ENCODE peak calls at places on chromosome 11, in seven cellular contexts. One of them, this sample, is unnamed.

GRCh38 chr11:97269527-97269926 is 879.7 kb downstream of the JRKL start:
- DNase-seq in A549: peak
- DNase-seq in HCT116: no peak
- DNase-seq in H1: no peak
- DNase-seq in GM12878: no peak
- DNase-seq in K562: no peak
- DNase-seq in HepG2: peak
- DNase-seq in this sample: no peak

GRCh38 chr11:3153291-3153861 is 11.7 kb downstream of the OSBPL5 start:
- DNase-seq in A549: no peak
- DNase-seq in HCT116: no peak
- DNase-seq in H1: no peak
- DNase-seq in GM12878: no peak
- DNase-seq in K562: no peak
- DNase-seq in HepG2: no peak
- DNase-seq in this sample: peak

GRCh38 chr11:130042093-130042591 is 27.6 kb upstream of the APLP2 start:
- DNase-seq in A549: peak
- DNase-seq in HCT116: no peak
- DNase-seq in H1: no peak
- DNase-seq in GM12878: no peak
- DNase-seq in K562: peak
- DNase-seq in HepG2: peak
- DNase-seq in this sample: peak

GRCh38 chr11:119092880-119093665 is 8.4 kb downstream of the HMBS start:
- DNase-seq in A549: no peak
- DNase-seq in HCT116: no peak
- DNase-seq in H1: no peak
- DNase-seq in GM12878: no peak
- DNase-seq in K562: peak
- DNase-seq in HepG2: peak
- DNase-seq in this sample: peak

GRCh38 chr11:122650619-122651018 is 4.9 kb upstream of the UBASH3B start:
- DNase-seq in A549: no peak
- DNase-seq in HCT116: no peak
- DNase-seq in H1: no peak
- DNase-seq in GM12878: no peak
- DNase-seq in K562: no peak
- DNase-seq in HepG2: no peak
- DNase-seq in this sample: no peak

GRCh38 chr11:61091373-61092279 is 10.7 kb upstream of the CD5 start:
- DNase-seq in A549: no peak
- DNase-seq in HCT116: no peak
- DNase-seq in H1: no peak
- DNase-seq in GM12878: no peak
- DNase-seq in K562: peak
- DNase-seq in HepG2: no peak
- DNase-seq in this sample: peak

GRCh38 chr11:2534131-2534956 is 89.5 kb downstream of the KCNQ1 start:
- DNase-seq in A549: no peak
- DNase-seq in HCT116: peak
- DNase-seq in H1: peak
- DNase-seq in GM12878: no peak
- DNase-seq in K562: no peak
- DNase-seq in HepG2: no peak
- DNase-seq in this sample: no peak

GRCh38 chr11:128471138-128471661 is 116.2 kb downstream of the ETS1 start:
- DNase-seq in A549: no peak
- DNase-seq in HCT116: no peak
- DNase-seq in H1: no peak
- DNase-seq in GM12878: peak
- DNase-seq in K562: no peak
- DNase-seq in HepG2: no peak
- DNase-seq in this sample: no peak

GRCh38 chr11:80798189-80798588 is 1357.4 kb upstream of the TENM4 start:
- DNase-seq in A549: no peak
- DNase-seq in HCT116: no peak
- DNase-seq in H1: no peak
- DNase-seq in GM12878: no peak
- DNase-seq in K562: no peak
- DNase-seq in HepG2: no peak
- DNase-seq in this sample: no peak
- TF ChIP-seq CEBPB in A549: no peak
- TF ChIP-seq CEBPB in HCT116: no peak
- TF ChIP-seq CEBPB in H1: no peak
- TF ChIP-seq CEBPB in GM12878: no peak
- TF ChIP-seq CEBPB in K562: no peak
- TF ChIP-seq CEBPB in HepG2: no peak
- TF ChIP-seq CEBPB in this sample: no peak

DNA sequence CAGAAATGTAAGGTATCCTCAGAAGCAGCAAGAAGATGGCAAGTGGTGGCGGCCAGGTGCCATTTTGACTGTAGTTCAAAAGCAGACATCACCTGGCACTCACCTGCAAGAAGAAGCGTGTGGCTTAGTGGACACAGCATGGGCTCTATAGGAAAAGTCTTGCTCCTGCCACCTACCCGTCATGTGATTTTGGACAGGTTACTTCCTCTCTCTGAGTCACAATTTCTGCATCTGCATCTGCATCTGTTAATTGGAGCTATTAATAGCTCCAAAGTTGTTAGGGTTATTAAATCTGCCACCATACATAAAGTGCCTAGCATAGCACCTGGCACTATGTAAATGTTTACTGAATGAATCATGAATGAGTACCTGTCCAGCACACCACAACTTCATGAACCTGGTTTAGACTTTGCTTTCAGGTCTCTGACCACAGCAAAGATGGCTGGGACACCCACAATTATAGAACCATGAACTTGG is 16.8 kb downstream of the RAB30 start:
- DNase-seq in A549: no peak
- DNase-seq in HCT116: no peak
- DNase-seq in H1: no peak
- DNase-seq in GM12878: no peak
- DNase-seq in K562: no peak
- DNase-seq in HepG2: peak
- DNase-seq in this sample: no peak
- TF ChIP-seq CEBPB in A549: no peak
- TF ChIP-seq CEBPB in HCT116: no peak
- TF ChIP-seq CEBPB in H1: no peak
- TF ChIP-seq CEBPB in GM12878: no peak
- TF ChIP-seq CEBPB in K562: no peak
- TF ChIP-seq CEBPB in HepG2: no peak
- TF ChIP-seq CEBPB in this sample: no peak

GRCh38 chr11:107427569-107428180 is 29.9 kb downstream of the CWF19L2 start:
- DNase-seq in A549: no peak
- DNase-seq in HCT116: no peak
- DNase-seq in H1: no peak
- DNase-seq in GM12878: no peak
- DNase-seq in K562: no peak
- DNase-seq in HepG2: peak
- DNase-seq in this sample: no peak
- TF ChIP-seq CEBPB in A549: no peak
- TF ChIP-seq CEBPB in HCT116: no peak
- TF ChIP-seq CEBPB in H1: no peak
- TF ChIP-seq CEBPB in GM12878: no peak
- TF ChIP-seq CEBPB in K562: no peak
- TF ChIP-seq CEBPB in HepG2: no peak
- TF ChIP-seq CEBPB in this sample: no peak

GRCh38 chr11:8285228-8285627 is 21.6 kb upstream of the LMO1 start:
- DNase-seq in A549: no peak
- DNase-seq in HCT116: no peak
- DNase-seq in H1: peak
- DNase-seq in GM12878: no peak
- DNase-seq in K562: no peak
- DNase-seq in HepG2: no peak
- DNase-seq in this sample: no peak
- TF ChIP-seq CEBPB in A549: no peak
- TF ChIP-seq CEBPB in HCT116: no peak
- TF ChIP-seq CEBPB in H1: no peak
- TF ChIP-seq CEBPB in GM12878: no peak
- TF ChIP-seq CEBPB in K562: no peak
- TF ChIP-seq CEBPB in HepG2: no peak
- TF ChIP-seq CEBPB in this sample: no peak

GRCh38 chr11:34750692-34751405 is 130.0 kb downstream of the EHF start:
- DNase-seq in A549: no peak
- DNase-seq in HCT116: no peak
- DNase-seq in H1: no peak
- DNase-seq in GM12878: no peak
- DNase-seq in K562: no peak
- DNase-seq in HepG2: no peak
- DNase-seq in this sample: no peak
- TF ChIP-seq CEBPB in A549: no peak
- TF ChIP-seq CEBPB in HCT116: no peak
- TF ChIP-seq CEBPB in H1: no peak
- TF ChIP-seq CEBPB in GM12878: no peak
- TF ChIP-seq CEBPB in K562: no peak
- TF ChIP-seq CEBPB in HepG2: no peak
- TF ChIP-seq CEBPB in this sample: no peak

This sample was measured in IMR-90.